ENCODE peak calls at places on chromosomes 7 and 10, in five cellular contexts. Y is NCI-H82, D is OCI-M1, F is H7, S is body of pancreas. P is an unnamed sample.
A peak's percentile ranks its signal among the peaks of the same experiment; 100 is the strongest.

GRCh38 chr10:126702181-126702580 is 31.7 kb upstream of the C10orf90 start:
- DNase-seq in Y (peak; percentile 72), D (no peak), F (no peak), S (no peak), P (no peak)

GRCh38 chr10:120415709-120416330 is 41.2 kb upstream of the PLPP4 start:
- DNase-seq in Y (no peak), D (no peak), F (no peak), S (no peak), P (no peak)

GRCh38 chr10:62560207-62560819 is 186.1 kb downstream of the ZNF365 start:
- DNase-seq in Y (no peak), D (no peak), F (no peak), S (no peak), P (no peak)

GRCh38 chr7:45930967-45931366 is 9.9 kb upstream of the IGFBP3 start:
- DNase-seq in Y (no peak), D (no peak), F (no peak), S (no peak), P (no peak)

GRCh38 chr10:43060291-43060690 is 16.6 kb upstream of the RET start:
- DNase-seq in Y (no peak), D (no peak), F (no peak), S (peak; percentile 32), P (no peak)

GRCh38 chr7:133934262-133934973 is 192.7 kb upstream of the LRGUK start:
- DNase-seq in Y (peak; percentile 55), D (no peak), F (peak; percentile 13), S (no peak), P (no peak)

GRCh38 chr7:150938566-150938965 is 39.6 kb downstream of the KCNH2 start:
- DNase-seq in Y (no peak), D (no peak), F (no peak), S (no peak), P (peak; percentile 23)

GRCh38 chr7:70098133-70098561 is 499.9 kb downstream of the AUTS2 start:
- DNase-seq in Y (peak; percentile 20), D (no peak), F (no peak), S (no peak), P (peak; percentile 6)

GRCh38 chr10:14397069-14397468 is 66.3 kb upstream of the FRMD4A start:
- DNase-seq in Y (peak; percentile 3), D (no peak), F (no peak), S (no peak), P (no peak)

GRCh38 chr10:76558996-76559888 is 1078.4 kb downstream of the KCNMA1 start:
- DNase-seq in Y (no peak), D (no peak), F (no peak), S (peak; percentile 12), P (no peak)

P was measured in NB4.